ENCODE peak calls at places on chromosomes 16 and 17, in six cellular contexts. One of them, this sample, is unnamed.

GRCh38 chr16:19700319-19700781 is 17.7 kb downstream of the KNOP1 start:
- ATAC-seq in gastrocnemius medialis: no peak
- ATAC-seq in natural killer cell: no peak
- ATAC-seq in CD8-positive, alpha-beta T cell: no peak
- ATAC-seq in HCT116: no peak
- ATAC-seq in WTC11: no peak
- ATAC-seq in this sample: peak

GRCh38 chr17:20852541-20853370 is 190.1 kb downstream of the USP22 start:
- ATAC-seq in WTC11: peak
- ATAC-seq in natural killer cell: no peak
- ATAC-seq in HCT116: peak
- ATAC-seq in CD8-positive, alpha-beta T cell: no peak
- ATAC-seq in gastrocnemius medialis: no peak
- ATAC-seq in this sample: no peak

GRCh38 chr16:83652898-83653297 is 154.9 kb upstream of the HSBP1 start:
- ATAC-seq in WTC11: no peak
- ATAC-seq in CD8-positive, alpha-beta T cell: no peak
- ATAC-seq in natural killer cell: no peak
- ATAC-seq in gastrocnemius medialis: no peak
- ATAC-seq in HCT116: no peak
- ATAC-seq in this sample: no peak

GRCh38 chr16:80719573-80719972 is 84.8 kb downstream of the CDYL2 start:
- ATAC-seq in natural killer cell: peak
- ATAC-seq in WTC11: no peak
- ATAC-seq in HCT116: no peak
- ATAC-seq in gastrocnemius medialis: no peak
- ATAC-seq in CD8-positive, alpha-beta T cell: peak
- ATAC-seq in this sample: no peak

GRCh38 chr16:60642956-60643355 is 1393.3 kb downstream of the CDH8 start:
- ATAC-seq in natural killer cell: no peak
- ATAC-seq in WTC11: no peak
- ATAC-seq in gastrocnemius medialis: no peak
- ATAC-seq in HCT116: no peak
- ATAC-seq in CD8-positive, alpha-beta T cell: no peak
- ATAC-seq in this sample: no peak

GRCh38 chr17:65406552-65406951 is 154.9 kb downstream of the AXIN2 start:
- ATAC-seq in gastrocnemius medialis: peak
- ATAC-seq in WTC11: no peak
- ATAC-seq in natural killer cell: no peak
- ATAC-seq in HCT116: no peak
- ATAC-seq in CD8-positive, alpha-beta T cell: no peak
- ATAC-seq in this sample: no peak

GRCh38 chr17:64491034-64491860 is 5.6 kb downstream of the POLG2 start:
- ATAC-seq in WTC11: peak
- ATAC-seq in HCT116: peak
- ATAC-seq in CD8-positive, alpha-beta T cell: peak
- ATAC-seq in natural killer cell: peak
- ATAC-seq in gastrocnemius medialis: no peak
- ATAC-seq in this sample: no peak

GRCh38 chr17:14318109-14318905 is 17.4 kb downstream of the HS3ST3B1 start:
- ATAC-seq in CD8-positive, alpha-beta T cell: no peak
- ATAC-seq in gastrocnemius medialis: no peak
- ATAC-seq in HCT116: no peak
- ATAC-seq in WTC11: no peak
- ATAC-seq in natural killer cell: no peak
- ATAC-seq in this sample: no peak

GRCh38 chr17:63880706-63881105 is 1.0 kb downstream of the GH2 start:
- ATAC-seq in CD8-positive, alpha-beta T cell: no peak
- ATAC-seq in HCT116: no peak
- ATAC-seq in gastrocnemius medialis: no peak
- ATAC-seq in natural killer cell: no peak
- ATAC-seq in WTC11: no peak
- ATAC-seq in this sample: no peak

GRCh38 chr16:14101415-14101814 is 30.3 kb downstream of the MRTFB start:
- ATAC-seq in WTC11: no peak
- ATAC-seq in CD8-positive, alpha-beta T cell: no peak
- ATAC-seq in natural killer cell: peak
- ATAC-seq in HCT116: no peak
- ATAC-seq in gastrocnemius medialis: no peak
- ATAC-seq in this sample: no peak

GRCh38 chr17:47803751-47804150 is 17.8 kb downstream of the OSBPL7 start:
- ATAC-seq in gastrocnemius medialis: no peak
- ATAC-seq in natural killer cell: no peak
- ATAC-seq in HCT116: no peak
- ATAC-seq in WTC11: no peak
- ATAC-seq in CD8-positive, alpha-beta T cell: no peak
- ATAC-seq in this sample: no peak

GRCh38 chr17:47801176-47801765 is 20.3 kb downstream of the OSBPL7 start:
- ATAC-seq in gastrocnemius medialis: no peak
- ATAC-seq in natural killer cell: no peak
- ATAC-seq in WTC11: no peak
- ATAC-seq in CD8-positive, alpha-beta T cell: no peak
- ATAC-seq in HCT116: no peak
- ATAC-seq in this sample: no peak

GRCh38 chr17:47801906-47802305 is 19.7 kb downstream of the OSBPL7 start:
- ATAC-seq in CD8-positive, alpha-beta T cell: no peak
- ATAC-seq in HCT116: no peak
- ATAC-seq in gastrocnemius medialis: no peak
- ATAC-seq in natural killer cell: no peak
- ATAC-seq in WTC11: no peak
- ATAC-seq in this sample: no peak

GRCh38 chr17:47803201-47803600 is 18.4 kb downstream of the OSBPL7 start:
- ATAC-seq in natural killer cell: no peak
- ATAC-seq in WTC11: no peak
- ATAC-seq in HCT116: no peak
- ATAC-seq in gastrocnemius medialis: no peak
- ATAC-seq in CD8-positive, alpha-beta T cell: no peak
- ATAC-seq in this sample: no peak

DNA sequence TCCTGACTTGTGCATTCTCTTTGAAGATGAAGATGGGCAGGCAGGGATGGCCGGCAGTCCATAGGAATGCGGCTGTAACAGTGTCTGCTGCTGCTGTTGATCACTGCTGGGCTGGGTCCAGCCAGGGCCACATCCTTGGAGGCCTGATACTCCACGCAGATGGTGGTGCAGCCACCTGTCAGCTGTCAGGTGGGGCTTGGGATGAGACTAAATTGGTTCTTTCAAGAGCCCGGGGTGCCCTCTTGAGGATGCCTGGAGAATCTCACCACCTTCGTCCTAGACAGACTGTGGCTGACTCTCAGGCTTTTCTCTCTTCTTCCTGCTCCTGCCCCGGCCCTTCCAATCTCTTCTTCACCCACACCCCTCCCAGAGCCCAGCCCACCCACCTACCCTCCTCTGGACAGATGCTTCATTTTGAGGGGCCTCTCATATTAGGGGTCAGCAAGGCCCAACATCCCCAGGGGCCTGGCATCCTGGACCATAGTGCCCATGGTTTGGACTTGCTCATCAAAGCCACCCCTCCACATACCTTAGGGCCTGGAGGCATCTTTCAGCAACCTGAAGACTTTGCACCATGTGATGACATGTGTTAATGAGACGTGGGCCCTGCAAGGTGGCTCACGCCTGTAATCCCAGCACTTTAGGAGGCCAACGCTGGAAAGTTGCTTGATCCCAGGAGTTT is 19.1 kb downstream of the OSBPL7 start:
- ATAC-seq in HCT116: peak
- ATAC-seq in CD8-positive, alpha-beta T cell: peak
- ATAC-seq in natural killer cell: peak
- ATAC-seq in WTC11: peak
- ATAC-seq in gastrocnemius medialis: peak
- ATAC-seq in this sample: no peak
- TF ChIP-seq CTCF in HCT116: peak
- TF ChIP-seq CTCF in CD8-positive, alpha-beta T cell: peak
- TF ChIP-seq CTCF in natural killer cell: peak
- TF ChIP-seq CTCF in WTC11: peak
- TF ChIP-seq CTCF in gastrocnemius medialis: peak
- TF ChIP-seq CTCF in this sample: no peak

GRCh38 chr16:52546291-52546941 is 527 bp downstream of the TOX3 start:
- ATAC-seq in HCT116: no peak
- ATAC-seq in gastrocnemius medialis: no peak
- ATAC-seq in CD8-positive, alpha-beta T cell: no peak
- ATAC-seq in natural killer cell: no peak
- ATAC-seq in WTC11: peak
- ATAC-seq in this sample: no peak

GRCh38 chr16:52547834-52548215 is 882 bp upstream of the TOX3 start:
- ATAC-seq in WTC11: no peak
- ATAC-seq in HCT116: no peak
- ATAC-seq in gastrocnemius medialis: no peak
- ATAC-seq in natural killer cell: no peak
- ATAC-seq in CD8-positive, alpha-beta T cell: no peak
- ATAC-seq in this sample: no peak

GRCh38 chr16:52547001-52547833 is at the start of gene TOX3:
- ATAC-seq in WTC11: peak
- ATAC-seq in CD8-positive, alpha-beta T cell: no peak
- ATAC-seq in natural killer cell: no peak
- ATAC-seq in HCT116: no peak
- ATAC-seq in gastrocnemius medialis: no peak
- ATAC-seq in this sample: no peak

GRCh38 chr16:52548261-52549010 is 1.5 kb upstream of the TOX3 start:
- ATAC-seq in natural killer cell: no peak
- ATAC-seq in gastrocnemius medialis: no peak
- ATAC-seq in HCT116: no peak
- ATAC-seq in CD8-positive, alpha-beta T cell: no peak
- ATAC-seq in WTC11: peak
- ATAC-seq in this sample: no peak

DNA sequence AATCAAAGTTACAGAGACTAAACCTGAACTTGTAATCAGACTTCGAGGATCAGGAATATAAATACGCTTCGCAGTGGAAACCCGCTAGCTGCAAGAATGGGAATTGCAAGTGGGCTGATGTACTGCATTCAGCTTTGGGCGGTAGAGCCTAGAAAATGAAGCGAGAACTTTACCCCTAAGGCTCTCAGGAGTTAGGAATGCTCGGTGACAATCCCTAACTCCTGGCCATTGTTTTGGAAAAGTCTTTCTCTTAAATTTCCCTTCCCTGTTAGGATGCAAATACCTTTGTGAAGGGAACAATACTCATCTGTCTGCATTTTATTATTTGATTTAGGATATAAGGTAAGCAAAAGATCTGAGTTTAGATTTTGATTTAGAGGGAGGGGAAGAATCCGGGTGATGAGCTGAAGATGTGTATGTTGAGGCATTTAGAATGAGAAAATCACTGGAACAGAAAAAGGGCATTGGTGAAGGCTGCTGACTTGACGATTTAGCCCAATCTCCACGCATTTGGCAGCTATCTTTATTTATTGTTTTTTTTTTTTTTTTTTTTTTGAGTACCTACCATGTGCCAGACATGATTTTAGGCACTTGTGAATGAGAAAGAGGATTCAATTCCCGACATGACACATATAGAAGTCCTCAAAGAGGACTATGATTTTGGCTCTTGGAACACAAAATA is 2.2 kb upstream of the TOX3 start:
- ATAC-seq in WTC11: peak
- ATAC-seq in gastrocnemius medialis: no peak
- ATAC-seq in CD8-positive, alpha-beta T cell: no peak
- ATAC-seq in HCT116: no peak
- ATAC-seq in natural killer cell: no peak
- ATAC-seq in this sample: no peak
- TF ChIP-seq CTCF in WTC11: no peak
- TF ChIP-seq CTCF in gastrocnemius medialis: no peak
- TF ChIP-seq CTCF in CD8-positive, alpha-beta T cell: no peak
- TF ChIP-seq CTCF in HCT116: no peak
- TF ChIP-seq CTCF in natural killer cell: no peak
- TF ChIP-seq CTCF in this sample: no peak

GRCh38 chr16:57859331-57859730 is 57.0 kb upstream of the KIFC3 start:
- ATAC-seq in CD8-positive, alpha-beta T cell: no peak
- ATAC-seq in HCT116: peak
- ATAC-seq in WTC11: peak
- ATAC-seq in gastrocnemius medialis: no peak
- ATAC-seq in natural killer cell: peak
- ATAC-seq in this sample: no peak
- TF ChIP-seq CTCF in CD8-positive, alpha-beta T cell: no peak
- TF ChIP-seq CTCF in HCT116: peak
- TF ChIP-seq CTCF in WTC11: no peak
- TF ChIP-seq CTCF in gastrocnemius medialis: no peak
- TF ChIP-seq CTCF in natural killer cell: no peak
- TF ChIP-seq CTCF in this sample: no peak

GRCh38 chr17:78315355-78316114 is 44.3 kb downstream of the SOCS3 start:
- ATAC-seq in natural killer cell: no peak
- ATAC-seq in CD8-positive, alpha-beta T cell: peak
- ATAC-seq in HCT116: peak
- ATAC-seq in gastrocnemius medialis: peak
- ATAC-seq in WTC11: no peak
- ATAC-seq in this sample: peak
- TF ChIP-seq CTCF in natural killer cell: no peak
- TF ChIP-seq CTCF in CD8-positive, alpha-beta T cell: no peak
- TF ChIP-seq CTCF in HCT116: no peak
- TF ChIP-seq CTCF in gastrocnemius medialis: no peak
- TF ChIP-seq CTCF in WTC11: no peak
- TF ChIP-seq CTCF in this sample: no peak

GRCh38 chr17:4849011-4849536 is 15.9 kb downstream of the MINK1 start:
- ATAC-seq in WTC11: peak
- ATAC-seq in CD8-positive, alpha-beta T cell: no peak
- ATAC-seq in HCT116: peak
- ATAC-seq in gastrocnemius medialis: no peak
- ATAC-seq in natural killer cell: no peak
- ATAC-seq in this sample: peak

GRCh38 chr17:4850236-4850635 is 17.1 kb downstream of the MINK1 start:
- ATAC-seq in HCT116: peak
- ATAC-seq in CD8-positive, alpha-beta T cell: no peak
- ATAC-seq in WTC11: no peak
- ATAC-seq in gastrocnemius medialis: no peak
- ATAC-seq in natural killer cell: no peak
- ATAC-seq in this sample: no peak

GRCh38 chr17:4854181-4854681 is 21.1 kb downstream of the MINK1 start:
- ATAC-seq in gastrocnemius medialis: no peak
- ATAC-seq in WTC11: peak
- ATAC-seq in natural killer cell: no peak
- ATAC-seq in CD8-positive, alpha-beta T cell: no peak
- ATAC-seq in HCT116: no peak
- ATAC-seq in this sample: no peak

GRCh38 chr17:4853195-4853762 is 20.1 kb downstream of the MINK1 start:
- ATAC-seq in WTC11: no peak
- ATAC-seq in gastrocnemius medialis: no peak
- ATAC-seq in CD8-positive, alpha-beta T cell: peak
- ATAC-seq in HCT116: no peak
- ATAC-seq in natural killer cell: no peak
- ATAC-seq in this sample: no peak

DNA sequence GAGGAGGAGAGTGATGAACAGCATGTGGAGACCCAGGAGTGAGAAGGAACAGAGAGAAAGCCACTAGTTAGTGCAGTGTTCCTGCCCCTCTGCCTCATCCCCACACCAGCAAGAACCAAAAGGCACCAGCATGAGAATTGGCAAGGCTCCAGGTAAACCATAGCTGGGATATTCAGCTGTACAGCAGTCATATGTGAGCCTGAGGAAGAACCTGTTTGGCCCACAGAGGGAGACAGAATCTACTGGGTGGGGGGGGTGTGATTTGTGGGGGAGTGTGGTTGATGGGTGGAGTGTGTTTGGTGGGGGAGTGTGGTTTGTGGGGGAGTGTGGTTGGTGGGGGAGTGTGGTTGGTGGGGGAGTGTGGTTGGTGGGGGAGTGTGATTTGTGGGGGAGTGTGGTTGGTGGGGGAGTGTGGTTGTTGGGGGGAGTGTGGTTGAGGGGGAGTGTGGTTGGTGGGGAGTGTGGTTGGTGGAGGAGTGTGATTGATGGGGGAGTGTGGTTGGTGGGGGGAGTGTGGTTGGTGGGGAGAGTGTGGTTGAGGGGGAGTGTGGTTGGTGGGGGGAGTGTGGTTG is 19.4 kb downstream of the MINK1 start:
- ATAC-seq in gastrocnemius medialis: no peak
- ATAC-seq in CD8-positive, alpha-beta T cell: peak
- ATAC-seq in natural killer cell: no peak
- ATAC-seq in WTC11: no peak
- ATAC-seq in HCT116: no peak
- ATAC-seq in this sample: no peak
- TF ChIP-seq CTCF in gastrocnemius medialis: no peak
- TF ChIP-seq CTCF in CD8-positive, alpha-beta T cell: no peak
- TF ChIP-seq CTCF in natural killer cell: no peak
- TF ChIP-seq CTCF in WTC11: no peak
- TF ChIP-seq CTCF in HCT116: no peak
- TF ChIP-seq CTCF in this sample: no peak

This sample was measured in gastroesophageal sphincter.